ENCODE peak calls at places on chromosomes 3 and 15, in eight cellular contexts. G is kidney; I is CD8-positive, alpha-beta T cell; L is MM.1S; C is GM23338; U is adrenal gland; S is effector memory CD4-positive, alpha-beta T cell; P is CD4-positive, CD25-positive, alpha-beta regulatory T cell. J is an unnamed sample. For H3K4me1, the result is how much of the 10 kb centered on the place peaks cover.

GRCh38 chr3:170420307-170420821 is 1.7 kb downstream of the CLDN11 start:
- DNase-seq in S (no peak), P (no peak), L (no peak), I (no peak), C (peak), G (no peak), U (no peak), J (no peak)

GRCh38 chr15:92910451-92910850 is 10.3 kb downstream of the CHD2 start:
- DNase-seq in P (no peak), I (no peak), G (no peak), L (no peak), C (no peak), U (no peak), S (no peak), J (no peak)

GRCh38 chr15:46441294-46442062 is 806.6 kb downstream of the SQOR start:
- DNase-seq in P (no peak), S (no peak), U (no peak), G (no peak), C (no peak), L (no peak), I (no peak), J (no peak)

GRCh38 chr15:70817266-70817665 is 36.7 kb downstream of the LARP6 start:
- DNase-seq in S (no peak), L (no peak), G (no peak), I (no peak), U (no peak), P (no peak), C (no peak), J (no peak)

GRCh38 chr3:101521251-101521701 is 8.3 kb upstream of the SENP7 start:
- DNase-seq in L (no peak), U (no peak), C (no peak), G (no peak), I (no peak), S (peak), P (peak), J (no peak)

GRCh38 chr15:52661909-52662308 is 17.3 kb downstream of the ATOSA start:
- DNase-seq in U (no peak), G (no peak), I (no peak), L (no peak), P (no peak), C (no peak), S (no peak), J (no peak)

GRCh38 chr15:85116066-85116465 is 134.4 kb downstream of the PDE8A start:
- DNase-seq in C (no peak), L (no peak), G (no peak), U (no peak), S (no peak), P (no peak), I (no peak), J (no peak)

GRCh38 chr3:46709721-46710120 is 7.9 kb downstream of the PRSS50 start:
- DNase-seq in U (no peak), L (no peak), P (no peak), C (no peak), G (no peak), S (no peak), I (no peak), J (no peak)

GRCh38 chr3:60169755-60170154 is 1081.5 kb downstream of the FHIT start:
- DNase-seq in S (no peak), P (no peak), U (no peak), G (no peak), I (no peak), L (no peak), C (no peak), J (no peak)

GRCh38 chr15:74307827-74308642 is 59.4 kb downstream of the CYP11A1 start:
- DNase-seq in P (peak), S (no peak), U (peak), C (peak), I (no peak), G (no peak), L (peak), J (no peak)

GRCh38 chr3:126113733-126114132 is 29.8 kb upstream of the SLC41A3 start:
- DNase-seq in G (no peak), L (no peak), S (no peak), I (no peak), P (no peak), C (peak), U (no peak), J (no peak)

GRCh38 chr15:40928351-40928974 is 677 bp upstream of the DLL4 start:
- DNase-seq in L (peak), G (peak), C (peak), S (no peak), U (no peak), I (no peak), P (no peak), J (no peak)

GRCh38 chr3:141659821-141660597 is 78.1 kb upstream of the RNF7 start:
- DNase-seq in G (peak), P (no peak), I (no peak), S (no peak), L (no peak), C (peak), U (peak), J (no peak)

GRCh38 chr3:109973733-109974132 is 636.4 kb upstream of the DPPA4 start:
- DNase-seq in C (no peak), P (no peak), U (no peak), I (no peak), S (no peak), G (no peak), L (no peak), J (no peak)

GRCh38 chr3:43215684-43216336 is 70.5 kb upstream of the SNRK start:
- DNase-seq in P (no peak), G (no peak), U (no peak), S (no peak), C (no peak), L (no peak), I (no peak), J (no peak)

GRCh38 chr3:30702038-30702437 is 95.6 kb downstream of the TGFBR2 start:
- DNase-seq in G (no peak), P (no peak), S (no peak), C (no peak), I (no peak), U (no peak), L (no peak), J (no peak)

GRCh38 chr3:40701016-40701588 is 176.3 kb downstream of the ZNF621 start:
- DNase-seq in U (no peak), C (no peak), L (no peak), G (no peak), S (no peak), I (no peak), P (no peak), J (no peak)

GRCh38 chr15:77823736-77824135 is 191.0 kb upstream of the LINGO1 start:
- DNase-seq in I (no peak), L (no peak), S (no peak), U (no peak), G (peak), P (no peak), C (no peak), J (no peak)

GRCh38 chr15:56752986-56753385 is 19.7 kb upstream of the ZNF280D start:
- DNase-seq in P (no peak), U (no peak), C (no peak), L (no peak), G (no peak), I (no peak), S (no peak), J (no peak)

GRCh38 chr3:171178714-171179113 is 152.2 kb upstream of the SLC2A2 start:
- DNase-seq in S (no peak), C (no peak), L (no peak), U (no peak), G (no peak), I (no peak), P (no peak), J (no peak)

GRCh38 chr3:44865272-44866005 is 3.7 kb downstream of the TMEM42 start:
- DNase-seq in S (no peak), L (peak), U (no peak), G (no peak), C (no peak), P (peak), I (no peak), J (no peak)

GRCh38 chr15:60407406-60407805 is 9.6 kb upstream of the ANXA2 start:
- DNase-seq in C (no peak), G (no peak), I (no peak), U (no peak), S (no peak), P (no peak), L (no peak), J (no peak)

GRCh38 chr15:66777054-66777453 is 75.0 kb downstream of the SMAD6 start:
- DNase-seq in G (no peak), S (no peak), L (no peak), C (no peak), P (no peak), U (peak), I (no peak), J (no peak)

GRCh38 chr3:136181741-136182140 is 14.4 kb downstream of the MSL2 start:
- DNase-seq in I (no peak), P (no peak), L (no peak), S (no peak), C (no peak), U (no peak), G (no peak), J (no peak)

DNA sequence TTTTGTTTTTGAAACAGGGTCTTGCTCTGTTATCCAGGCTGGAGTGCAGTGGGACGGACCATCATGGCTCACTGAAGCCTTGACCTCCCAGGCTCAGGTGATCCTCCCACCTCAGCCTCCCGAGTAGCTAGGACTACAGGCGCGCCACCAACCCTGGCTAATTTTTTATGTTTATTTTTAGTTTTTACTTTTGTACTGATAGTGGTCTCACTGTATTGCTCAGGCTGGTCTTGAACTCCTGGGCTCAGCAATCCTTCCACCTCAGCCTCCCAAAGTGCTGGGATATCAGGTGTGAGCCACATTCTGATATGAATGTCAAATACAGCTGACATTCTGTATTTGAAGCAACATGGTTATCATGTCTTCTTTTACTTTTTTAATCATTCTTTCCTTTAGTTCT is 8.6 kb upstream of the CNTN4 start:
- DNase-seq in S (no peak), L (no peak), I (no peak), U (no peak), G (no peak), C (no peak), P (no peak), J (no peak)
- H3K4me1 ChIP-seq in S (under half), L (under half), I (under half), U (under half), G (under half), C (under half), P (under half), J (under half)

GRCh38 chr3:9397911-9398714 is 698 bp downstream of the SETD5 start:
- DNase-seq in C (peak), S (no peak), U (peak), L (peak), G (peak), I (no peak), P (peak), J (no peak)
- H3K4me1 ChIP-seq in C (under half), S (under half), U (under half), L (under half), G (under half), I (half or more), P (half or more), J (half or more)

GRCh38 chr3:194134757-194135515 is 1.0 kb upstream of the HES1 start:
- DNase-seq in G (peak), S (peak), C (peak), I (peak), L (peak), U (peak), P (peak), J (peak)

GRCh38 chr3:194132465-194133358 is 3.2 kb upstream of the HES1 start:
- DNase-seq in I (no peak), P (no peak), U (no peak), G (no peak), L (no peak), C (peak), S (no peak), J (no peak)

GRCh38 chr3:194134231-194134756 is 1.7 kb upstream of the HES1 start:
- DNase-seq in U (peak), C (no peak), P (peak), I (no peak), S (peak), L (peak), G (no peak), J (no peak)

GRCh38 chr3:194135516-194135805 is 487 bp upstream of the HES1 start:
- DNase-seq in S (no peak), L (no peak), P (no peak), C (no peak), U (no peak), I (no peak), G (no peak), J (no peak)

DNA sequence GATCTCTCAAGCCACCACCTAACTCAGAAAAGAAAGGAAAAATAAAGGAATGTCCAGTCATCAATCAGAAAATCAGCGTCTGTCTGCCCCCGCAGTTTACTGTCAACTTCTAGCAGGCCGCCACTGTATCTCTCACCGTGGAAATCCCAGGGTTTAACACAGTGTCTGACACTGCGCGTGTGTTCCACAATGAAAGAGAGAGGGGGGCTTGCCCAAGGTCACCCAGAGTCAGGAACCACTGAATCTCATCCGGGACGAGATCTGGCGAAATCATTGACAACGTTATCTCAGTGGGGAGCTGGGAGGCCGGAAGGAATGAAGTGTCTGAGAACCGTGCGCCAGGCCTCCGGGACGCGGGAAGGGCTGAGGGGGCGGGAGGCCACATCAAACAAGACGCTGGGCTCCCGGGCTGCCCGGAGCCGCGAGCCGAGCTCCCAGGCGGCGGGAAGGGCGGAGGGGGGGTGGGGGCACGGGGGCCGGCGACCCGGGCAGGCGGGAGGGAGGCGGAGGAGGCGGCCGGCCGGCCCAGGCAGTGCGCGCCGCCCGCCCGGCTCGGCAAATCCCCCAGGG is 2.2 kb upstream of the HES1 start:
- DNase-seq in U (peak), C (peak), L (no peak), I (no peak), P (no peak), G (peak), S (no peak), J (no peak)
- H3K4me1 ChIP-seq in U (under half), C (half or more), L (under half), I (under half), P (half or more), G (under half), S (under half), J (half or more)

DNA sequence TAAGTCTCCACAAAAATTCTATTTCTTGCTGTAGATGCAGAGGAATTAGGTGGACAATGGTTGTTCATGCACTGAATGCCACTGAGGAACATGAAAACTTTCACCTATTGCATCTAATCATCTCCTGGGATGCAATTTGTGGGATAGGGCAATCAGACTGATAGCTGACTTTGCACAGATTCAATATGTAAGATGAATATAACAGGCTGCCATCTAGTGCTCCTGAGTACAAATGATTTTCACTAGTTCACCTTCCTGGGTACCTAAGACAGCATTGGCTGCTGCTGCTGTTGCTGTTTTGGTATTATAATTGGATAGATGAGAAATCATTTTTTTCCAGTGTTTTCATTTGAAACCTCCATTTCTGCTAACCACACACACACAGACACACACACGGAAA is 19.7 kb downstream of the TIMMDC1 start:
- DNase-seq in I (no peak), L (no peak), P (no peak), C (no peak), U (no peak), G (no peak), S (no peak), J (no peak)
- H3K4me1 ChIP-seq in I (under half), L (under half), P (under half), C (under half), U (under half), G (under half), S (under half), J (under half)

GRCh38 chr3:72442755-72443154 is 405.5 kb downstream of the SHQ1 start:
- DNase-seq in P (no peak), I (no peak), L (no peak), C (no peak), U (no peak), S (no peak), G (no peak), J (no peak)

GRCh38 chr3:72445827-72446405 is 402.3 kb downstream of the SHQ1 start:
- DNase-seq in I (no peak), G (no peak), C (no peak), U (no peak), S (no peak), L (no peak), P (no peak), J (no peak)

GRCh38 chr3:72446406-72447058 is 401.7 kb downstream of the SHQ1 start:
- DNase-seq in G (no peak), L (peak), C (peak), P (peak), S (no peak), U (no peak), I (peak), J (no peak)

GRCh38 chr3:72447059-72447946 is 400.9 kb downstream of the SHQ1 start:
- DNase-seq in L (peak), C (peak), P (peak), U (peak), I (peak), G (peak), S (peak), J (peak)

GRCh38 chr3:72444642-72445223 is 403.5 kb downstream of the SHQ1 start:
- DNase-seq in S (no peak), I (no peak), G (no peak), C (no peak), L (peak), U (no peak), P (peak), J (no peak)
- H3K4me1 ChIP-seq in S (under half), I (under half), G (under half), C (half or more), L (under half), U (under half), P (under half), J (half or more)

GRCh38 chr3:104723000-104723399 is 643.7 kb upstream of the ALCAM start:
- DNase-seq in S (no peak), C (no peak), L (no peak), G (no peak), U (no peak), P (no peak), I (no peak), J (no peak)
- H3K4me1 ChIP-seq in S (under half), C (under half), L (under half), G (under half), U (under half), P (under half), I (under half), J (under half)

GRCh38 chr15:101453123-101454120 is 36.1 kb downstream of the PCSK6 start:
- DNase-seq in P (no peak), I (no peak), S (no peak), U (no peak), L (no peak), C (no peak), G (peak), J (no peak)
- H3K4me1 ChIP-seq in P (under half), I (under half), S (under half), U (under half), L (under half), C (under half), G (under half), J (under half)

GRCh38 chr3:184908859-184909258 is 96.9 kb downstream of the VPS8 start:
- DNase-seq in U (no peak), C (peak), S (no peak), G (no peak), P (no peak), L (no peak), I (no peak), J (no peak)

GRCh38 chr3:184911570-184911969 is 99.6 kb downstream of the VPS8 start:
- DNase-seq in S (no peak), P (no peak), C (peak), I (no peak), U (no peak), G (no peak), L (no peak), J (no peak)

GRCh38 chr3:184912166-184912565 is 100.2 kb downstream of the VPS8 start:
- DNase-seq in S (no peak), U (no peak), C (no peak), L (no peak), G (no peak), I (no peak), P (no peak), J (no peak)

GRCh38 chr3:184907941-184908649 is 96.1 kb downstream of the VPS8 start:
- DNase-seq in S (no peak), I (no peak), C (peak), P (no peak), U (no peak), L (no peak), G (no peak), J (no peak)

GRCh38 chr3:184910664-184911063 is 98.7 kb downstream of the VPS8 start:
- DNase-seq in P (no peak), C (no peak), L (no peak), S (no peak), I (no peak), U (no peak), G (no peak), J (no peak)
- H3K4me1 ChIP-seq in P (under half), C (half or more), L (under half), S (under half), I (under half), U (under half), G (under half), J (under half)

J was measured in esophagus squamous epithelium.